ENCODE peak calls at places on chromosomes 12 and 14, in seven cellular contexts. S is GM23248, P is GM23338, W is hepatocyte, E is neural progenitor cell, J is MM.1S, U is HCT116. M is an unnamed sample. For H3K4me1, the result is how much of the 10 kb centered on the place peaks cover.

GRCh38 chr12:132429122-132429931 is 60.6 kb upstream of the FBRSL1 start:
- DNase-seq in S (no peak), J (no peak), U (no peak), P (peak), E (peak), W (peak), M (no peak)

GRCh38 chr12:92784795-92785562 is 82.2 kb downstream of the PLEKHG7 start:
- DNase-seq in U (peak), P (peak), W (peak), J (peak), S (peak), E (peak), M (peak)

GRCh38 chr12:6067152-6067916 is 57.1 kb downstream of the VWF start:
- DNase-seq in E (peak), J (no peak), U (peak), S (peak), W (peak), P (peak), M (peak)

GRCh38 chr12:132748319-132748718 is 13.3 kb downstream of the ANKLE2 start:
- DNase-seq in U (no peak), E (no peak), S (no peak), P (peak), J (no peak), W (no peak), M (no peak)

GRCh38 chr14:32629146-32629545 is 300.0 kb downstream of the AKAP6 start:
- DNase-seq in S (no peak), E (no peak), J (no peak), U (no peak), P (no peak), W (no peak), M (no peak)

GRCh38 chr14:61380984-61381383 is 59.6 kb downstream of the PRKCH start:
- DNase-seq in S (no peak), P (peak), E (no peak), J (no peak), W (no peak), U (no peak), M (peak)

GRCh38 chr12:116392061-116392460 is 114.6 kb upstream of the MED13L start:
- DNase-seq in E (no peak), U (no peak), P (no peak), J (no peak), W (no peak), S (no peak), M (no peak)

GRCh38 chr14:58631720-58632119 is 6.0 kb upstream of the DACT1 start:
- DNase-seq in E (peak), U (no peak), S (no peak), J (no peak), P (no peak), W (no peak), M (no peak)

GRCh38 chr14:101878222-101879211 is 85.9 kb upstream of the DYNC1H1 start:
- DNase-seq in P (no peak), E (no peak), W (no peak), J (no peak), S (no peak), U (no peak), M (no peak)

GRCh38 chr12:106585237-106585834 is 2.5 kb downstream of the RFX4 start:
- DNase-seq in S (no peak), E (peak), W (no peak), U (no peak), J (no peak), P (peak), M (no peak)
- TF ChIP-seq EZH2 in S (peak), E (peak), W (peak), U (no peak), J (no peak), P (peak), M (no peak)

DNA sequence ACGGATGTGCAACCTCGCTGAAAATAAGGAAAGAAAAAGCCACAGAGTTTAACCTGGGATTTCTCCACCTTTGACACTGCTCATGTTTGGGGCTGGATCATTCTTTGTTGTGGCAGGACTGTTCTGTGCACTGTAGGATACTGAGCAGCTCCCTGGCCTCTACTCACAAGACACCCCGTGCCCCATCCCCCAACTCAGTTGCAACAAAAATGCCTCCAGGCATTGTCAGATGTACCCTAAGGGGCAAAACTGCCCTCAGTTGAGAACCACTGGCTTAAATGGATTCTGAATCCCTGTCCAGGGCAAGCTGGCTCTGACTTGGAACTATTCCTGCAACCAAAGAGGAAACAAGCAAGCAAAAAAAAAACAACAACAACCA is 2.1 kb downstream of the GLTP start:
- DNase-seq in J (no peak), U (no peak), W (no peak), S (no peak), E (no peak), P (no peak), M (no peak)
- H3K4me1 ChIP-seq in J (under half), U (under half), W (under half), S (under half), E (under half), P (under half), M (under half)

GRCh38 chr12:25311501-25311900 is 60.8 kb upstream of the KRAS start:
- DNase-seq in U (no peak), E (no peak), W (no peak), P (no peak), J (no peak), S (peak), M (no peak)
- TF ChIP-seq EZH2phosphoT487 in U (no peak), E (no peak), W (no peak), P (no peak), J (no peak), S (no peak), M (no peak)

GRCh38 chr12:63151898-63152700 is 1.1 kb upstream of the AVPR1A start:
- DNase-seq in E (peak), W (peak), U (peak), J (peak), P (peak), S (peak), M (peak)
- TF ChIP-seq EZH2 in E (no peak), W (peak), U (no peak), J (no peak), P (no peak), S (peak), M (no peak)

DNA sequence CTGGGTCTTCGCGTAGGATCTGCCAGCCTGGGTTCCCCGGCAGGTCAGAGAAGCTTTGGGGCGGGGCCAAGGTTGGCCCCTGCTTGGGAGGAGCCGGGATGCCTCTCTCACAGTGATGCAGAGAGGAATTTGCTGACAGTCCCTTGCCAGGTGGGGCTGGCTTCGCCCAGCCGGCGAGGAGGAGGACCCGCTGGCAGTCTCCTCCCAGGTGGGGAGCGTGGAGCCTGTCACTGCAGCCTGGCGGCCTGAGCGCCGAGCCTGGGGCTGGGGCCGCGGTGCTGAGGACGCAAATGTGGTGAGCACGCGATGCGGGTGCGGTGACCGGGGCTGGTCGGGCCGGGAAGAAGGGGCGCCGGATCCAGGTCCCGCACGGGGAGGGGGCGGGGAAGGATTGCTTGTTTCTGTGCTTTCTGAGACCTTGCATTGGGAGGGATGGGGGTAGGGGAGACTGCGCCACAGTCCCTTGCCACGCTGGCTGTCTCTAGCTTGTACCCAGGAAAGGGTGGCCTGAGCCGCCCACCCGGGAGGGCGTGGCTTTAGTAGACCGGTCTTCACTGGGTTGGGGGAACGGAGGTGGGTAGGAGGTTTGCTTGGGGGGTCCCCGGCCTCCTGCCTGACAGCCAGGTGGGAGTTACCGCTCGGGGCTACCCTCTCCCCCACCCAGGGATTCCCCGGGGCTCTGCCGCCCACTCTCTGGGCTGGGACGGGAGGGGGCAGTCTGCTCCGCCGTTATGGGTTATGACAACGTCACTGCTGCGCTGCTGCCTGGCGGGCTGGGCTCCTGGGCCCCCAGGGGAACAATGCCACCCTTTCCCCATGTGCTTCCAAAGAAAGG is at the start of gene TMEM63C:
- DNase-seq in J (peak), W (peak), S (peak), P (peak), E (peak), U (peak), M (peak)
- H3K4me1 ChIP-seq in J (under half), W (under half), S (under half), P (under half), E (under half), U (under half), M (under half)

GRCh38 chr12:109741286-109741969 is 27.8 kb downstream of the FAM222A start:
- DNase-seq in P (no peak), E (no peak), J (no peak), S (no peak), W (no peak), U (no peak), M (no peak)

GRCh38 chr12:109739747-109740693 is 26.4 kb downstream of the FAM222A start:
- DNase-seq in P (peak), J (no peak), E (peak), U (no peak), W (no peak), S (no peak), M (no peak)

GRCh38 chr12:109740694-109741245 is 27.1 kb downstream of the FAM222A start:
- DNase-seq in E (no peak), J (no peak), S (no peak), W (no peak), U (no peak), P (no peak), M (no peak)

GRCh38 chr12:109743076-109743910 is 29.7 kb downstream of the FAM222A start:
- DNase-seq in E (no peak), S (no peak), W (no peak), U (no peak), P (no peak), J (no peak), M (no peak)

DNA sequence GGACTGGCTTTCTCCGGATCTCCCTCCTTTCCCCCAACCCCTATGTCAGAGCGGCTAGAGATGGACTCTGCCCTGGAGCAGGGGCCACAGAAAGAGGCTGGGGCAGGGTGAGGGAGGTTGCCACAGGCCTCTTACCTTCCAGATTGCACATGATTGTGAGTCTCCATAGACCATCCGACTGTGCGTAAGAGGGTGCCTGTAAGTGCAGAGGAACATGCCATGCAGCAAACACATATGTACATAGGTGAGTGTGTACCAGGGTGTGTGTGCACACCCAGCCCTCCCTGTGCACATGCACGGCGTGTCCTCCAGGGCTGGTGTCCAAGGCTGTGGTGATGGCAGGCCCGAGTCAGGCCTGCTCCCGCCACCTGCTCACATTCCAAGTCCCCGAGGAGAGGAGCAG is 28.3 kb downstream of the FAM222A start:
- DNase-seq in W (peak), P (no peak), J (no peak), S (no peak), E (no peak), U (no peak), M (no peak)
- TF ChIP-seq EZH2phosphoT487 in W (no peak), P (no peak), J (no peak), S (no peak), E (no peak), U (no peak), M (no peak)

GRCh38 chr14:72892879-72893635 is 844 bp downstream of the DPF3 start:
- DNase-seq in P (peak), E (peak), U (no peak), S (peak), W (peak), J (peak), M (peak)
- TF ChIP-seq EZH2 in P (peak), E (peak), U (no peak), S (no peak), W (no peak), J (no peak), M (no peak)

GRCh38 chr12:104505095-104505819 is 48.5 kb downstream of the CHST11 start:
- DNase-seq in U (no peak), P (no peak), W (no peak), E (no peak), J (no peak), S (no peak), M (no peak)

GRCh38 chr12:104506691-104507401 is 50.1 kb downstream of the CHST11 start:
- DNase-seq in U (no peak), E (no peak), J (no peak), S (no peak), P (peak), W (no peak), M (no peak)

GRCh38 chr12:104510145-104510872 is 53.6 kb downstream of the CHST11 start:
- DNase-seq in U (no peak), J (no peak), P (no peak), E (no peak), W (no peak), S (no peak), M (no peak)

GRCh38 chr12:104508752-104509446 is 52.2 kb downstream of the CHST11 start:
- DNase-seq in U (no peak), S (no peak), W (no peak), P (no peak), J (no peak), E (no peak), M (no peak)

GRCh38 chr12:104507672-104508071 is 50.9 kb downstream of the CHST11 start:
- DNase-seq in P (no peak), E (no peak), U (no peak), S (no peak), W (no peak), J (no peak), M (no peak)
- H3K4me1 ChIP-seq in P (under half), E (under half), U (under half), S (under half), W (under half), J (under half), M (under half)

GRCh38 chr12:72491399-72491798 is 219.2 kb downstream of the TRHDE start:
- DNase-seq in S (peak), E (no peak), P (no peak), W (no peak), J (no peak), U (no peak), M (no peak)

GRCh38 chr12:72499244-72499643 is 227.1 kb downstream of the TRHDE start:
- DNase-seq in E (no peak), U (no peak), J (no peak), P (no peak), W (no peak), S (peak), M (peak)

DNA sequence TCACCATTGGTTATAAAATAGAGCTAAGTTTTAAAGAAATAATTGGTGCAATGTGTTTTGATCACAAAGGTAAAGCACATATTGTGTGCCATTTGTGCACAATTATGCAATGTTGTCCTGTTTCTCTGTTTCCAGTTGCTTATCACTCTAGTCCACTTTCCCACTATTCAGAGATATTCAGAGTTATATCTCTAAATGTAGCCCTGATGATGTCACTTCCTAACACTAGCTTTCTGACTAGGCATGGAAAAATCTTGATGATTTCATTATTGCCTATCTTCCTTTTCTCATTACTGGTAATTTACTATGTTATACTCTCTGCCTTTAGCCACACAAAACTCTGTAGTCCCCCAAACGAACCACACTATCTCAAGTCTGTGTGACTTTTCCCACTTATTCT is 221.2 kb downstream of the TRHDE start:
- DNase-seq in U (no peak), W (no peak), J (no peak), S (peak), P (no peak), E (no peak), M (no peak)
- TF ChIP-seq EZH2phosphoT487 in U (no peak), W (no peak), J (no peak), S (no peak), P (no peak), E (no peak), M (no peak)

M was measured in PC-3.